ENCODE peak calls at places on chromosome 6, in nine cellular contexts. W, V, J, E, Z, X, P, Y and B are unnamed samples.

GRCh38 chr6:51019785-51020184 is 201.1 kb downstream of the TFAP2B start:
- DNase-seq in W (no peak), V (no peak), J (no peak), E (no peak), Z (no peak), X (no peak), P (no peak), Y (no peak), B (no peak)

GRCh38 chr6:43798688-43799444 is 28.9 kb downstream of the VEGFA start:
- DNase-seq in W (peak), V (peak), J (peak), E (no peak), Z (no peak), X (no peak), P (peak), Y (peak), B (peak)

GRCh38 chr6:165404703-165405102 is 95.3 kb upstream of the C6orf118 start:
- DNase-seq in W (no peak), V (no peak), J (peak), E (no peak), Z (no peak), X (no peak), P (no peak), Y (no peak), B (no peak)

GRCh38 chr6:79869184-79869583 is 78.2 kb downstream of the ELOVL4 start:
- DNase-seq in W (no peak), V (no peak), J (no peak), E (no peak), Z (no peak), X (no peak), P (no peak), Y (no peak), B (no peak)

GRCh38 chr6:783966-784365 is 91.0 kb upstream of the EXOC2 start:
- DNase-seq in W (no peak), V (no peak), J (no peak), E (no peak), Z (no peak), X (no peak), P (no peak), Y (no peak), B (no peak)

GRCh38 chr6:152313542-152314482 is 323.4 kb downstream of the SYNE1 start:
- DNase-seq in W (peak), V (no peak), J (peak), E (no peak), Z (no peak), X (no peak), P (no peak), Y (no peak), B (no peak)

GRCh38 chr6:2225422-2226392 is 19.7 kb downstream of the GMDS start:
- DNase-seq in W (peak), V (no peak), J (no peak), E (no peak), Z (no peak), X (no peak), P (no peak), Y (peak), B (peak)

GRCh38 chr6:66183982-66184555 is 477.0 kb upstream of the EYS start:
- DNase-seq in W (no peak), V (no peak), J (peak), E (no peak), Z (no peak), X (no peak), P (no peak), Y (no peak), B (no peak)

GRCh38 chr6:107246249-107246971 is 131.1 kb upstream of the BEND3 start:
- DNase-seq in W (no peak), V (no peak), J (no peak), E (no peak), Z (no peak), X (no peak), P (no peak), Y (no peak), B (no peak)

GRCh38 chr6:107488875-107489635 is 862 bp upstream of the SOBP start:
- DNase-seq in W (peak), V (no peak), J (peak), E (no peak), Z (peak), X (peak), P (peak), Y (peak), B (no peak)

GRCh38 chr6:129641344-129641743 is 68.6 kb downstream of the ARHGAP18 start:
- DNase-seq in W (no peak), V (peak), J (peak), E (no peak), Z (no peak), X (no peak), P (no peak), Y (no peak), B (no peak)

GRCh38 chr6:40874495-40874894 is 164.5 kb downstream of the UNC5CL start:
- DNase-seq in W (no peak), V (no peak), J (no peak), E (no peak), Z (no peak), X (no peak), P (no peak), Y (no peak), B (no peak)

GRCh38 chr6:170480045-170480714 is 72.9 kb downstream of the PSMB1 start:
- DNase-seq in W (no peak), V (no peak), J (peak), E (peak), Z (no peak), X (no peak), P (no peak), Y (peak), B (no peak)

GRCh38 chr6:49252901-49253300 is 210.2 kb downstream of the MMUT start:
- DNase-seq in W (no peak), V (no peak), J (no peak), E (no peak), Z (no peak), X (no peak), P (no peak), Y (no peak), B (no peak)

GRCh38 chr6:26057899-26058298 is 29.3 kb upstream of the HFE start:
- DNase-seq in W (no peak), V (no peak), J (no peak), E (no peak), Z (no peak), X (no peak), P (no peak), Y (no peak), B (no peak)

GRCh38 chr6:113169484-113169883 is 687.7 kb upstream of the MARCKS start:
- DNase-seq in W (no peak), V (no peak), J (peak), E (no peak), Z (no peak), X (no peak), P (no peak), Y (no peak), B (no peak)

GRCh38 chr6:168025831-168026325 is 28.4 kb downstream of the KIF25 start:
- DNase-seq in W (no peak), V (no peak), J (no peak), E (no peak), Z (no peak), X (no peak), P (no peak), Y (no peak), B (no peak)

GRCh38 chr6:25697537-25698340 is 45.7 kb downstream of the SCGN start:
- DNase-seq in W (no peak), V (no peak), J (no peak), E (no peak), Z (no peak), X (no peak), P (no peak), Y (no peak), B (no peak)

GRCh38 chr6:70166088-70166958 is 136.6 kb downstream of the COL9A1 start:
- DNase-seq in W (peak), V (peak), J (peak), E (peak), Z (no peak), X (peak), P (no peak), Y (peak), B (peak)

GRCh38 chr6:120615238-120615637 is 719.0 kb downstream of the TBC1D32 start:
- DNase-seq in W (no peak), V (no peak), J (no peak), E (no peak), Z (no peak), X (no peak), P (no peak), Y (no peak), B (no peak)

GRCh38 chr6:421211-421610 is 29.7 kb downstream of the IRF4 start:
- DNase-seq in W (no peak), V (no peak), J (no peak), E (no peak), Z (no peak), X (no peak), P (no peak), Y (no peak), B (no peak)

GRCh38 chr6:48626421-48626820 is 515.4 kb upstream of the PTCHD4 start:
- DNase-seq in W (no peak), V (no peak), J (no peak), E (no peak), Z (no peak), X (no peak), P (no peak), Y (no peak), B (no peak)

GRCh38 chr6:103672169-103672568 is 1187.5 kb downstream of the HACE1 start:
- DNase-seq in W (no peak), V (peak), J (no peak), E (no peak), Z (no peak), X (no peak), P (no peak), Y (no peak), B (no peak)

GRCh38 chr6:14046476-14047068 is 71.0 kb upstream of the CD83 start:
- DNase-seq in W (peak), V (peak), J (peak), E (peak), Z (no peak), X (peak), P (no peak), Y (peak), B (peak)

GRCh38 chr6:160519603-160520042 is 144.5 kb downstream of the LPA start:
- DNase-seq in W (peak), V (peak), J (no peak), E (no peak), Z (no peak), X (no peak), P (no peak), Y (no peak), B (no peak)

GRCh38 chr6:8274240-8274639 is 161.1 kb downstream of the SLC35B3 start:
- DNase-seq in W (no peak), V (no peak), J (no peak), E (no peak), Z (no peak), X (no peak), P (no peak), Y (no peak), B (no peak)

GRCh38 chr6:33207569-33208088 is 671 bp upstream of the RING1 start:
- DNase-seq in W (peak), V (no peak), J (peak), E (no peak), Z (peak), X (peak), P (no peak), Y (peak), B (peak)

GRCh38 chr6:107128175-107128574 is 12.9 kb upstream of the BEND3 start:
- DNase-seq in W (no peak), V (no peak), J (peak), E (no peak), Z (no peak), X (no peak), P (no peak), Y (no peak), B (no peak)

GRCh38 chr6:38492031-38492430 is 147.7 kb downstream of the BTBD9 start:
- DNase-seq in W (no peak), V (no peak), J (no peak), E (no peak), Z (no peak), X (no peak), P (no peak), Y (no peak), B (no peak)

GRCh38 chr6:19898141-19898740 is 61.1 kb downstream of the ID4 start:
- DNase-seq in W (no peak), V (no peak), J (no peak), E (no peak), Z (no peak), X (no peak), P (no peak), Y (no peak), B (no peak)

GRCh38 chr6:19892250-19892649 is 55.1 kb downstream of the ID4 start:
- DNase-seq in W (no peak), V (peak), J (no peak), E (no peak), Z (no peak), X (no peak), P (no peak), Y (peak), B (peak)

GRCh38 chr6:19895866-19896579 is 58.9 kb downstream of the ID4 start:
- DNase-seq in W (no peak), V (no peak), J (no peak), E (no peak), Z (no peak), X (no peak), P (no peak), Y (no peak), B (no peak)

GRCh38 chr6:19891446-19891845 is 54.3 kb downstream of the ID4 start:
- DNase-seq in W (no peak), V (no peak), J (no peak), E (no peak), Z (no peak), X (no peak), P (no peak), Y (no peak), B (no peak)

DNA sequence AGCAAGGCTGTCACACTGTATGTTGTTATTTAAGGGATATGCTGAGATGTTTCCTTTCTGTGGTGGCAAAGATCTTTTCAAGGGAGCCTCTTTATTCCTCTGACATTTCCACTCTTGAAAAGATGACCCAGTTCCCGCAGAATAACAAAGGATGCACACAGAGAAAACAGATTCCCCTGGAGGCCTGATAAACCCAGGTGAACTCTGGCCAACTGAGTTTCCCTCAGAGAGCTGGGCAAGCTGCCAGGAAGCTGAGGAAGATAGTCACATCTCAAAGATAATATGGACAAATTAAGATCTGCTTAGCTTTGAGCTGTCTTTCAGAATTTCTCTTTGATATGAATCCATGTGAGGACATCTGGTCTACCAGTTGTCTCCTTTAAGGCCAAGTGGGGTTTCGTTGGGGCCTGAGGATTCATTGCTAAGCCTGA is 59.4 kb downstream of the ID4 start:
- DNase-seq in W (no peak), V (no peak), J (no peak), E (no peak), Z (no peak), X (no peak), P (no peak), Y (no peak), B (no peak)
- TF ChIP-seq POLR2A in W (no peak), V (no peak), J (no peak), E (no peak), Z (no peak), X (no peak), P (no peak), Y (no peak), B (no peak)

DNA sequence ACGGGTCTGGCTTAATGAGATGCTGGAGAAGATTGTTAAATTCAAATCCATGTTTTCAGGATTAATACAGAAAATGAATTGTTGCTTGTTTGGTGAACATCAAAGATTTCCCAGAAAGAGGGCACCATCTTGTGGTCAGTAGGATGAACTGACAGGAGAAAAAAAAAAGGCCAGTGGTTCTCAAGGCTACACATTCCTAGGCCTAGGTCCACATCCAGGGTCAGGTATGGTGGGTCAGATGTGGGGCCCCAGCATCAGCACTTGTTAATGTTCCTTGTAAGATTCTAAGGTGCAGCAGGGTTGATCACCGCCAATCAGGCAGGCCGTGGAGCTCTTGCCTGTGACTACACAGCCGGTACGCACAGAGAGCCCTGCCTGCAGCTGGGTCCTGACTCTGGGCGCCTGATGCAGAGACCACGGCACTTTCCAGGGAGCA is 34.0 kb upstream of the FOXO3 start:
- DNase-seq in W (peak), V (no peak), J (peak), E (no peak), Z (no peak), X (no peak), P (no peak), Y (no peak), B (no peak)
- TF ChIP-seq POLR2A in W (no peak), V (no peak), J (peak), E (no peak), Z (no peak), X (no peak), P (no peak), Y (no peak), B (no peak)

DNA sequence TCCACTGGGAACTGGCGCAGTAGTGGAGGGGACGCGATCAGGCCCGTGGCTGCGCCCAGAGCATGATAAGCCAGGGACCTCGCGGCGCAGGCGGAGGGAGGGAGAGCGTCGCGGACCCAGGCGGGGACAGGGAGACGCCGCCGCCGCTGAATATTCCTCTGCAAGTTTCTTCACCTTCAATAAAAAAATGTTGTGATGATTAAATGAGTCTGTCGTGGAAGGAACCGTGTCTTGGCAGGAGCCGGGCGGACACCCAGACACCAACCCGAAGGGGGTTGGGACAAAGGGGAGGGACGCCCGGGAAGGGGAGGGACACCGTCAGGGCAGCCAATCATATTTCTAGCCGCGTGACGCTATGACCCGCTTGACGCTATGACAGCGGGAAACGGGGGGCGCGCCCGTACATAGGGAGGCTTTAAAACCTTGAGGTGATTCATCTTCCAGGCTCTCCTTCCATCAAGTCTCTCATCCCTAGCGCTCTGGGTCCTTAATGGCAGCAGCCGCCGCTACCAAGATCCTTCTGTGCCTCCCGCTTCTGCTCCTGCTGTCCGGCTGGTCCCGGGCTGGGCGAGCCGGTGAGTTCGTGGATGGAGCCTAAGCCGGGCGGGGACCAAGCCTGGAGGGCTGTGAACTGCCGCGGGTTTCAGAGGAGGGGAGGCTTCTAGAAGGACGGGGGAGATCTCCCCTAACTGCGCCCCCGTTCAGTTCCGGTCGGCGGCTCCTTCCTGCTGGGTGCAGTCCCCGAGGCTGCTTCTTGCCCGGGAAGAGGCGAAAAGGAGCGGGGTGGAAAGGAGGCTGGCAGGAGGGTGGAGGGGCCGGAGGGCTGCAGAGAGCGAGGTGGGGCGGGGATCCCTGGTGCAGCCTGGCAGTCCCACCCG is at the start of gene ULBP2:
- DNase-seq in W (peak), V (peak), J (peak), E (no peak), Z (peak), X (peak), P (peak), Y (peak), B (peak)
- TF ChIP-seq POLR2A in W (peak), V (no peak), J (peak), E (no peak), Z (no peak), X (no peak), P (peak), Y (no peak), B (no peak)

GRCh38 chr6:7264686-7265384 is 48.2 kb downstream of the SSR1 start:
- DNase-seq in W (no peak), V (no peak), J (no peak), E (no peak), Z (peak), X (no peak), P (peak), Y (no peak), B (no peak)
- TF ChIP-seq POLR2A in W (no peak), V (no peak), J (no peak), E (no peak), Z (no peak), X (no peak), P (no peak), Y (no peak), B (no peak)

GRCh38 chr6:132413501-132413805 is 12.2 kb upstream of the MOXD1 start:
- DNase-seq in W (no peak), V (no peak), J (no peak), E (no peak), Z (no peak), X (no peak), P (no peak), Y (no peak), B (no peak)

GRCh38 chr6:132411296-132411695 is 10.0 kb upstream of the MOXD1 start:
- DNase-seq in W (no peak), V (no peak), J (no peak), E (no peak), Z (no peak), X (no peak), P (no peak), Y (no peak), B (no peak)

GRCh38 chr6:132414332-132414731 is 13.1 kb upstream of the MOXD1 start:
- DNase-seq in W (no peak), V (no peak), J (no peak), E (no peak), Z (no peak), X (no peak), P (no peak), Y (no peak), B (no peak)

GRCh38 chr6:132414761-132415160 is 13.5 kb upstream of the MOXD1 start:
- DNase-seq in W (no peak), V (no peak), J (no peak), E (no peak), Z (no peak), X (no peak), P (no peak), Y (no peak), B (no peak)

GRCh38 chr6:132412656-132413500 is 11.6 kb upstream of the MOXD1 start:
- DNase-seq in W (no peak), V (no peak), J (peak), E (no peak), Z (no peak), X (no peak), P (no peak), Y (no peak), B (no peak)
- TF ChIP-seq POLR2A in W (no peak), V (no peak), J (no peak), E (no peak), Z (no peak), X (no peak), P (no peak), Y (no peak), B (no peak)

GRCh38 chr6:32178547-32179440 is 589 bp downstream of the RNF5 start:
- DNase-seq in W (peak), V (no peak), J (no peak), E (no peak), Z (no peak), X (no peak), P (no peak), Y (no peak), B (no peak)
- TF ChIP-seq POLR2A in W (no peak), V (no peak), J (peak), E (no peak), Z (no peak), X (no peak), P (no peak), Y (no peak), B (no peak)

GRCh38 chr6:3751730-3752537 is 421 bp upstream of the PXDC1 start:
- DNase-seq in W (peak), V (peak), J (peak), E (no peak), Z (peak), X (peak), P (peak), Y (peak), B (peak)
- TF ChIP-seq POLR2A in W (no peak), V (no peak), J (peak), E (no peak), Z (no peak), X (peak), P (peak), Y (peak), B (peak)